ENCODE peak calls at places on chromosomes 4 and X, in eight cellular contexts. N, W, V, C, G, H, F and X are unnamed samples.

GRCh38 chr4:27096142-27096824 is 235.6 kb downstream of the STIM2 start:
- DNase-seq in G (no peak), C (no peak), V (no peak), F (no peak), W (no peak), N (no peak), H (no peak), X (no peak)

GRCh38 chr4:18075823-18076433 is 54.4 kb upstream of the LCORL start:
- DNase-seq in N (no peak), G (no peak), W (peak; percentile 79), H (no peak), V (no peak), F (no peak), C (no peak), X (no peak)

GRCh38 chr4:98474408-98474844 is 184.0 kb downstream of the TSPAN5 start:
- DNase-seq in G (no peak), W (no peak), H (no peak), N (peak; percentile 76), C (peak; percentile 92), F (peak; percentile 46), V (no peak), X (no peak)

GRCh38 chrX:138938003-138938402 is 226.5 kb upstream of the FGF13 start:
- DNase-seq in H (no peak), C (no peak), F (no peak), V (no peak), W (no peak), N (no peak), G (no peak), X (no peak)

GRCh38 chr4:53659112-53659511 is 67.8 kb upstream of the LNX1 start:
- DNase-seq in G (no peak), V (no peak), F (no peak), H (no peak), N (no peak), C (no peak), W (no peak), X (no peak)

GRCh38 chrX:128975716-128976115 is 547.6 kb downstream of the SMARCA1 start:
- DNase-seq in W (peak; percentile 65), C (no peak), F (no peak), G (no peak), N (peak; percentile 0), H (no peak), V (peak; percentile 1), X (no peak)

GRCh38 chr4:105555409-105555808 is 3.0 kb downstream of the ARHGEF38 start:
- DNase-seq in V (no peak), W (no peak), H (no peak), C (no peak), G (no peak), F (no peak), N (no peak), X (no peak)

GRCh38 chrX:130994671-130995070 is 63.5 kb upstream of the ARHGAP36 start:
- DNase-seq in W (peak; percentile 37), H (no peak), F (no peak), V (no peak), N (no peak), G (no peak), C (peak; percentile 0), X (no peak)

GRCh38 chr4:55143858-55144257 is 18.5 kb upstream of the KDR start:
- DNase-seq in F (no peak), G (no peak), C (no peak), N (peak; percentile 19), W (no peak), V (no peak), H (no peak), X (no peak)

GRCh38 chr4:74567981-74568380 is 123.0 kb downstream of the AREG start:
- DNase-seq in W (no peak), N (no peak), F (no peak), H (no peak), G (no peak), V (no peak), C (no peak), X (no peak)

GRCh38 chrX:30217465-30217864 is 2.1 kb downstream of the MAGEB2 start:
- DNase-seq in G (no peak), V (no peak), H (no peak), C (no peak), W (no peak), N (no peak), F (no peak), X (no peak)

GRCh38 chrX:68183612-68184214 is 249.6 kb downstream of the OPHN1 start:
- DNase-seq in H (no peak), N (no peak), C (peak; percentile 24), W (peak; percentile 17), V (no peak), F (no peak), G (no peak), X (no peak)

GRCh38 chr4:174260099-174260498 is 23.4 kb downstream of the FBXO8 start:
- DNase-seq in C (peak; percentile 85), G (no peak), N (peak; percentile 65), F (peak; percentile 39), H (no peak), V (no peak), W (no peak), X (no peak)

GRCh38 chr4:5757536-5757935 is 46.5 kb downstream of the EVC start:
- DNase-seq in F (no peak), V (no peak), G (no peak), W (no peak), H (no peak), N (peak; percentile 19), C (peak; percentile 19), X (no peak)

GRCh38 chr4:81508786-81509574 is 37.3 kb upstream of the RASGEF1B start:
- DNase-seq in H (no peak), G (no peak), C (no peak), N (no peak), V (no peak), F (no peak), W (no peak), X (no peak)

GRCh38 chrX:57918750-57919436 is 8.6 kb upstream of the ZXDA start:
- DNase-seq in C (peak; percentile 52), F (no peak), W (no peak), V (no peak), H (no peak), G (no peak), N (no peak), X (no peak)